ENCODE peak calls at places on chromosomes 6 and 20, in four cellular contexts. N, E, I and G are unnamed samples.

GRCh38 chr6:145699462-145699861 is 35.9 kb downstream of the EPM2A start:
- DNase-seq in N (no peak), E (no peak), I (no peak), G (no peak)

GRCh38 chr20:53866787-53867740 is 203.3 kb downstream of the BCAS1 start:
- DNase-seq in N (no peak), E (no peak), I (no peak), G (no peak)

GRCh38 chr6:139219271-139219729 is 72.5 kb downstream of the TXLNB start:
- DNase-seq in N (peak), E (peak), I (peak), G (peak)

GRCh38 chr6:2589171-2589661 is 161.5 kb downstream of the MYLK4 start:
- DNase-seq in N (no peak), E (no peak), I (no peak), G (peak)

GRCh38 chr6:128339635-128340436 is 180.6 kb downstream of the PTPRK start:
- DNase-seq in N (no peak), E (no peak), I (no peak), G (no peak)

GRCh38 chr20:37868998-37869861 is 33.7 kb upstream of the VSTM2L start:
- DNase-seq in N (no peak), E (no peak), I (no peak), G (no peak)

GRCh38 chr6:34572021-34572420 is 15.9 kb upstream of the SPDEF start:
- DNase-seq in N (no peak), E (no peak), I (no peak), G (no peak)

GRCh38 chr6:13305256-13305650 is 23.1 kb downstream of the TBC1D7 start:
- DNase-seq in N (no peak), E (no peak), I (no peak), G (no peak)

GRCh38 chr6:103335412-103335811 is 1524.3 kb downstream of the HACE1 start:
- DNase-seq in N (no peak), E (no peak), I (no peak), G (no peak)

GRCh38 chr6:166336847-166337246 is 5.5 kb downstream of the SFT2D1 start:
- DNase-seq in N (no peak), E (no peak), I (no peak), G (no peak)

GRCh38 chr6:142702501-142703460 is 242.2 kb downstream of the HIVEP2 start:
- DNase-seq in N (no peak), E (peak), I (no peak), G (no peak)